ENCODE peak calls at places on chromosomes 6 and 20, in five cellular contexts. D, Z, C, Y and F are unnamed samples.
A peak's percentile ranks its signal among the peaks of the same experiment; 100 is the strongest.

GRCh38 chr6:40074292-40075050 is 140.2 kb upstream of the MOCS1 start:
- DNase-seq in Y (no peak), C (no peak), D (no peak), Z (no peak), F (no peak)

GRCh38 chr6:45500924-45501816 is 123.4 kb upstream of the SUPT3H start:
- DNase-seq in Y (no peak), Z (no peak), D (no peak), C (no peak), F (no peak)

GRCh38 chr6:37547564-37548061 is 47.9 kb upstream of the CCDC167 start:
- DNase-seq in D (no peak), Z (peak; percentile 34), C (peak; percentile 66), Y (no peak), F (no peak)

GRCh38 chr6:170295519-170296422 is 4.9 kb upstream of the DLL1 start:
- DNase-seq in Z (no peak), Y (no peak), D (no peak), C (no peak), F (no peak)

GRCh38 chr6:157464653-157465535 is 83.9 kb downstream of the ZDHHC14 start:
- DNase-seq in C (no peak), Z (no peak), Y (no peak), D (no peak), F (no peak)

GRCh38 chr6:36301781-36302180 is 31.9 kb downstream of the PNPLA1 start:
- DNase-seq in Y (no peak), Z (no peak), C (no peak), D (no peak), F (no peak)

GRCh38 chr20:53859684-53860083 is 210.7 kb downstream of the BCAS1 start:
- DNase-seq in C (no peak), Y (no peak), Z (no peak), D (no peak), F (no peak)

GRCh38 chr6:81640891-81641290 is 111.6 kb downstream of the TENT5A start:
- DNase-seq in Y (no peak), Z (no peak), C (no peak), D (no peak), F (no peak)

GRCh38 chr20:63658749-63659187 is 656 bp downstream of the RTEL1 start:
- DNase-seq in Z (no peak), Y (no peak), C (peak; percentile 62), D (no peak), F (no peak)

GRCh38 chr6:158803733-158804143 is 15.4 kb downstream of the EZR start:
- DNase-seq in D (no peak), Y (no peak), C (peak; percentile 62), Z (peak; percentile 73), F (no peak)

GRCh38 chr6:144013486-144013909 is 5.4 kb upstream of the PLAGL1 start:
- DNase-seq in D (no peak), Y (peak; percentile 82), Z (peak; percentile 66), C (peak; percentile 67), F (peak; percentile 34)

GRCh38 chr6:161549977-161550655 is 276.3 kb upstream of the AGPAT4 start:
- DNase-seq in Z (no peak), C (peak; percentile 13), Y (no peak), D (no peak), F (no peak)

GRCh38 chr20:45611054-45611453 is 18.5 kb upstream of the WFDC10A start:
- DNase-seq in C (peak; percentile 93), D (no peak), Y (no peak), Z (no peak), F (no peak)

GRCh38 chr6:2725999-2726567 is 24.6 kb downstream of the MYLK4 start:
- DNase-seq in Y (no peak), C (peak; percentile 84), Z (no peak), D (no peak), F (no peak)

GRCh38 chr6:22173311-22173710 is 123.5 kb downstream of the PRL start:
- DNase-seq in C (no peak), D (no peak), Y (no peak), Z (no peak), F (no peak)

GRCh38 chr20:62685781-62686555 is 22.7 kb upstream of the NTSR1 start:
- DNase-seq in C (no peak), Y (no peak), Z (peak; percentile 27), D (no peak), F (no peak)

GRCh38 chr20:43798591-43799149 is 71.9 kb upstream of the GTSF1L start:
- DNase-seq in Y (no peak), D (no peak), C (no peak), Z (no peak), F (no peak)

GRCh38 chr6:35230950-35231349 is 17.2 kb downstream of the SCUBE3 start:
- DNase-seq in D (no peak), Z (no peak), Y (peak; percentile 37), C (no peak), F (peak; percentile 13)

GRCh38 chr20:57266251-57267157 is at the start of gene BMP7:
- DNase-seq in Z (no peak), C (no peak), D (peak; percentile 62), Y (no peak), F (peak; percentile 33)

GRCh38 chr6:168318579-168319278 is 848 bp downstream of the DACT2 start:
- DNase-seq in D (no peak), C (no peak), Z (no peak), Y (no peak), F (no peak)

GRCh38 chr6:132167966-132168365 is 216.8 kb upstream of the CCN2 start:
- DNase-seq in Y (no peak), D (no peak), Z (no peak), C (no peak), F (no peak)

GRCh38 chr6:25035451-25036435 is 100.0 kb upstream of the RIPOR2 start:
- DNase-seq in Y (no peak), D (no peak), Z (peak; percentile 45), C (no peak), F (no peak)

GRCh38 chr6:46437671-46438221 is 53.5 kb downstream of the RCAN2 start:
- DNase-seq in D (no peak), Y (no peak), C (peak; percentile 22), Z (no peak), F (no peak)

GRCh38 chr6:101776919-101777350 is 383.4 kb downstream of the GRIK2 start:
- DNase-seq in D (no peak), C (no peak), Z (no peak), Y (no peak), F (peak; percentile 5)

GRCh38 chr6:3011592-3011991 is 11.9 kb downstream of the NQO2 start:
- DNase-seq in Y (no peak), Z (no peak), D (no peak), C (no peak), F (no peak)

GRCh38 chr6:95216560-95216959 is 360.8 kb upstream of the MANEA start:
- DNase-seq in Y (no peak), D (no peak), Z (no peak), C (no peak), F (no peak)

GRCh38 chr20:10561302-10561701 is 112.5 kb downstream of the JAG1 start:
- DNase-seq in Z (no peak), D (no peak), Y (no peak), C (no peak), F (no peak)

GRCh38 chr20:1266167-1266973 is at the start of gene SNPH:
- DNase-seq in D (peak; percentile 50), Z (peak; percentile 75), Y (peak; percentile 76), C (peak; percentile 84), F (peak; percentile 65)

GRCh38 chr6:55569638-55570037 is 9.4 kb downstream of the HMGCLL1 start:
- DNase-seq in Z (no peak), D (no peak), Y (no peak), C (no peak), F (no peak)

GRCh38 chr6:46296586-46296985 is 125.8 kb upstream of the ENPP5 start:
- DNase-seq in C (peak; percentile 76), Y (no peak), D (no peak), Z (no peak), F (no peak)

GRCh38 chr6:137705166-137706064 is 161.6 kb upstream of the TNFAIP3 start:
- DNase-seq in Z (peak; percentile 79), D (no peak), Y (peak; percentile 88), C (peak; percentile 63), F (peak; percentile 19)

GRCh38 chr6:158194487-158195280 is 26.5 kb downstream of the GTF2H5 start:
- DNase-seq in C (no peak), Z (no peak), Y (no peak), D (no peak), F (no peak)

GRCh38 chr20:45407067-45407745 is 883 bp upstream of the DBNDD2 start:
- DNase-seq in D (no peak), C (peak; percentile 50), Z (no peak), Y (peak; percentile 55), F (peak; percentile 61)

GRCh38 chr20:63678071-63678470 is 18.4 kb upstream of the TNFRSF6B start:
- DNase-seq in Y (no peak), Z (no peak), C (no peak), D (no peak), F (no peak)